ENCODE peak calls at places on chromosome 1, in seven cellular contexts. K is right cardiac atrium; C is left lung; W is naive thymus-derived CD8-positive, alpha-beta T cell; A is SK-N-SH treated with all-trans-retinoic acid at 6 μM for 48 hours; B is A549; H is activated naive CD4-positive, alpha-beta T cell treated with anti-CD3 and anti-CD28 coated beads, Interleukin-2, amount 50 U/mL, for 72 hours. M is an unnamed sample.
A peak's percentile ranks its signal among the peaks of the same experiment; 100 is the strongest.

GRCh38 chr1:16440150-16440479 is 409 bp upstream of the NECAP2 start:
- ATAC-seq in K (no peak), C (no peak), W (peak; percentile 4), A (peak; percentile 61), B (peak; percentile 88), H (peak; percentile 19), M (peak; percentile 8)

GRCh38 chr1:32685498-32685897 is 17.1 kb downstream of the SYNC start:
- ATAC-seq in K (no peak), C (no peak), W (no peak), A (no peak), B (peak; percentile 51), H (no peak), M (no peak)

GRCh38 chr1:147748687-147749350 is 11.6 kb downstream of the GJA5 start:
- ATAC-seq in K (peak; percentile 87), C (no peak), W (no peak), A (no peak), B (no peak), H (peak; percentile 9), M (no peak)

GRCh38 chr1:228007054-228007800 is 429 bp downstream of the WNT3A start:
- ATAC-seq in K (no peak), C (no peak), W (no peak), A (no peak), B (no peak), H (no peak), M (no peak)

GRCh38 chr1:65431111-65431705 is 10.7 kb downstream of the LEPR start:
- ATAC-seq in K (peak; percentile 49), C (peak; percentile 59), W (peak; percentile 60), A (peak; percentile 67), B (no peak), H (no peak), M (no peak)

GRCh38 chr1:202291961-202292712 is 49.6 kb downstream of the UBE2T start:
- ATAC-seq in K (peak; percentile 63), C (peak; percentile 61), W (no peak), A (peak; percentile 83), B (peak; percentile 69), H (no peak), M (no peak)

GRCh38 chr1:153339802-153340201 is 8.8 kb downstream of the PGLYRP4 start:
- ATAC-seq in K (no peak), C (no peak), W (peak; percentile 72), A (no peak), B (no peak), H (peak; percentile 45), M (peak; percentile 32)

GRCh38 chr1:204477036-204477740 is 17.4 kb downstream of the PIK3C2B start:
- ATAC-seq in K (peak; percentile 76), C (peak; percentile 19), W (no peak), A (no peak), B (no peak), H (peak; percentile 14), M (peak; percentile 9)

GRCh38 chr1:111045033-111045722 is 81.5 kb upstream of the LRIF1 start:
- ATAC-seq in K (no peak), C (peak; percentile 83), W (no peak), A (no peak), B (no peak), H (no peak), M (peak; percentile 24)

GRCh38 chr1:51989582-51990477 is 670 bp downstream of the RAB3B start:
- ATAC-seq in K (no peak), C (no peak), W (no peak), A (no peak), B (no peak), H (no peak), M (no peak)

GRCh38 chr1:6508154-6508875 is 16.8 kb upstream of the PLEKHG5 start:
- ATAC-seq in K (no peak), C (no peak), W (no peak), A (no peak), B (no peak), H (no peak), M (no peak)

GRCh38 chr1:64572222-64572900 is 102.4 kb downstream of the CACHD1 start:
- ATAC-seq in K (no peak), C (peak; percentile 84), W (no peak), A (no peak), B (no peak), H (no peak), M (no peak)

GRCh38 chr1:20371883-20372282 is 81.2 kb downstream of the VWA5B1 start:
- ATAC-seq in K (no peak), C (no peak), W (no peak), A (no peak), B (no peak), H (peak; percentile 98), M (peak; percentile 95)

GRCh38 chr1:7199077-7199779 is 414.0 kb downstream of the CAMTA1 start:
- ATAC-seq in K (no peak), C (no peak), W (no peak), A (no peak), B (no peak), H (no peak), M (no peak)

GRCh38 chr1:83769594-83770321 is 229.2 kb downstream of the TTLL7 start:
- ATAC-seq in K (no peak), C (no peak), W (no peak), A (no peak), B (no peak), H (no peak), M (no peak)

GRCh38 chr1:110107867-110108469 is 4.3 kb upstream of the UBL4B start:
- ATAC-seq in K (no peak), C (no peak), W (no peak), A (no peak), B (no peak), H (no peak), M (no peak)

GRCh38 chr1:108897865-108898720 is 21.3 kb downstream of the GPSM2 start:
- ATAC-seq in K (peak; percentile 69), C (peak; percentile 89), W (peak; percentile 77), A (peak; percentile 93), B (peak; percentile 62), H (peak; percentile 36), M (peak; percentile 57)

GRCh38 chr1:40782371-40782956 is 1.1 kb upstream of the KCNQ4 start:
- ATAC-seq in K (peak; percentile 53), C (peak; percentile 21), W (no peak), A (no peak), B (peak; percentile 11), H (no peak), M (no peak)

GRCh38 chr1:160460683-160461287 is 60.4 kb downstream of the VANGL2 start:
- ATAC-seq in K (peak; percentile 92), C (no peak), W (no peak), A (no peak), B (no peak), H (peak; percentile 76), M (peak; percentile 55)